ENCODE peak calls at places on chromosomes 4 and X, in four cellular contexts. One of them, this sample, is unnamed.

GRCh38 chr4:25128671-25129070 is 31.6 kb downstream of the SEPSECS start:
- DNase-seq in GM12878: no peak
- DNase-seq in SK-N-SH: no peak
- DNase-seq in HepG2: no peak
- DNase-seq in this sample: no peak

GRCh38 chr4:61583696-61584095 is 383.6 kb downstream of the ADGRL3 start:
- DNase-seq in GM12878: no peak
- DNase-seq in HepG2: no peak
- DNase-seq in SK-N-SH: no peak
- DNase-seq in this sample: no peak

GRCh38 chrX:30373951-30374350 is 64.8 kb upstream of the NR0B1 start:
- DNase-seq in GM12878: no peak
- DNase-seq in HepG2: no peak
- DNase-seq in SK-N-SH: no peak
- DNase-seq in this sample: no peak

GRCh38 chr4:169557061-169557636 is 55.2 kb downstream of the NEK1 start:
- DNase-seq in HepG2: no peak
- DNase-seq in GM12878: no peak
- DNase-seq in SK-N-SH: no peak
- DNase-seq in this sample: no peak

GRCh38 chr4:129240816-129241215 is 144.9 kb downstream of the C4orf33 start:
- DNase-seq in SK-N-SH: no peak
- DNase-seq in HepG2: no peak
- DNase-seq in GM12878: no peak
- DNase-seq in this sample: no peak

GRCh38 chrX:133677123-133678063 is 262.1 kb upstream of the GPC4 start:
- DNase-seq in GM12878: no peak
- DNase-seq in HepG2: no peak
- DNase-seq in SK-N-SH: no peak
- DNase-seq in this sample: no peak

GRCh38 chr4:112510468-112511293 is 5.3 kb downstream of the NEUROG2 start:
- DNase-seq in GM12878: no peak
- DNase-seq in SK-N-SH: peak
- DNase-seq in HepG2: no peak
- DNase-seq in this sample: no peak

GRCh38 chrX:12329476-12329875 is 191.2 kb downstream of the FRMPD4 start:
- DNase-seq in HepG2: no peak
- DNase-seq in SK-N-SH: no peak
- DNase-seq in GM12878: no peak
- DNase-seq in this sample: no peak

GRCh38 chr4:182320092-182320491 is 76.9 kb downstream of the TENM3 start:
- DNase-seq in GM12878: no peak
- DNase-seq in HepG2: no peak
- DNase-seq in SK-N-SH: no peak
- DNase-seq in this sample: no peak

GRCh38 chr4:44257461-44257860 is 191.1 kb downstream of the KCTD8 start:
- DNase-seq in GM12878: no peak
- DNase-seq in HepG2: no peak
- DNase-seq in SK-N-SH: no peak
- DNase-seq in this sample: no peak

GRCh38 chrX:50469206-50469605 is 1.4 kb downstream of the DGKK start:
- DNase-seq in HepG2: no peak
- DNase-seq in GM12878: no peak
- DNase-seq in SK-N-SH: peak
- DNase-seq in this sample: no peak

GRCh38 chr4:74456056-74456744 is 11.3 kb downstream of the AREG start:
- DNase-seq in SK-N-SH: no peak
- DNase-seq in GM12878: no peak
- DNase-seq in HepG2: no peak
- DNase-seq in this sample: no peak

GRCh38 chr4:173281420-173282333 is 52.5 kb downstream of the HMGB2 start:
- DNase-seq in HepG2: no peak
- DNase-seq in GM12878: no peak
- DNase-seq in SK-N-SH: no peak
- DNase-seq in this sample: no peak

GRCh38 chrX:54921427-54922021 is 900 bp downstream of the TRO start:
- DNase-seq in SK-N-SH: peak
- DNase-seq in HepG2: peak
- DNase-seq in GM12878: no peak
- DNase-seq in this sample: no peak

GRCh38 chr4:4341861-4342650 is 44.8 kb upstream of the NSG1 start:
- DNase-seq in HepG2: no peak
- DNase-seq in SK-N-SH: no peak
- DNase-seq in GM12878: no peak
- DNase-seq in this sample: no peak

GRCh38 chr4:87505862-87506261 is 23.3 kb downstream of the SPARCL1 start:
- DNase-seq in GM12878: no peak
- DNase-seq in SK-N-SH: no peak
- DNase-seq in HepG2: no peak
- DNase-seq in this sample: no peak

GRCh38 chr4:152159773-152160172 is 376.1 kb downstream of the FBXW7 start:
- DNase-seq in GM12878: no peak
- DNase-seq in HepG2: no peak
- DNase-seq in SK-N-SH: no peak
- DNase-seq in this sample: no peak

GRCh38 chr4:185318679-185319078 is 77.0 kb downstream of the LRP2BP start:
- DNase-seq in GM12878: no peak
- DNase-seq in HepG2: peak
- DNase-seq in SK-N-SH: no peak
- DNase-seq in this sample: peak

DNA sequence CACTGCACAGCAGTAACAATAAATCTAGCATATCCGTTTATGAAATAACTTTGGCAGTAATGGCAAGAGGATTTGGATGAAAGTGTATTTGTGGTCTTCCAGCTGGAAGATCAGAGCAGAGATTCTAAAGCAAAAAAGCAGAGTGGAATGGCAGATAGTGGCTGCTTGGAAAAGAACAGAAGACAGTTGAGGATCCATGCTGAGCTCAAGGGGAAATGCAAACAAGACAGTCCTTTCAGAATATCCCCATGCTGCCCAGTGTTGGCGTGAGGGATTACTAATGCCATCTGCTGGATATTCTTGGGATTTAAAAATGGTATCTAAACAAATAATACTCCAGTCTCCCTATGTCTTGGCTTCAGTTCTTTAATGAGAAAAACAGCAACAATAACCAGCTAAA is 629.1 kb upstream of the ATOH1 start:
- DNase-seq in GM12878: no peak
- DNase-seq in HepG2: peak
- DNase-seq in SK-N-SH: peak
- DNase-seq in this sample: no peak
- TF ChIP-seq NFIC in GM12878: no peak
- TF ChIP-seq NFIC in HepG2: no peak
- TF ChIP-seq NFIC in SK-N-SH: no peak
- TF ChIP-seq NFIC in this sample: no peak

DNA sequence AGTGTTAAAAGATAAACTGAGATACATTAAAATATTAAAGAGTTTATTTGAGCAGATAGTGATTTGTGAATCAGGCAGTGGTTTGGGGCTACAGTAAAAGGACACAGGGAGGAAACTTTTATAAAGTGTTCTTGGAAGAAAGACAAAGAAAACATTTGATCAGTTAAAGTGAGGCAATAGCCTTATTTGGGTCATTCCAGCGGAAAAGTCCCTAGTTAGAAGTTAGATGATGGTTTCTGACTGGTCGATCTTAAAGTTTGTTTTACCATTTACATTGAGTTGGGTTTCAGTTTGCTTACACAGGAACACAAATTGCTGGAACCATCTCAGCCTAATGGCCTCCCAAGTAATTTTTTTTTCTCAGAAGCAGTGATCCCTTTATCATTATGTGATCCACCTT is 69.7 kb downstream of the PPP1R2C start:
- DNase-seq in SK-N-SH: no peak
- DNase-seq in HepG2: no peak
- DNase-seq in GM12878: no peak
- DNase-seq in this sample: no peak
- TF ChIP-seq NFIC in SK-N-SH: no peak
- TF ChIP-seq NFIC in HepG2: no peak
- TF ChIP-seq NFIC in GM12878: no peak
- TF ChIP-seq NFIC in this sample: no peak

DNA sequence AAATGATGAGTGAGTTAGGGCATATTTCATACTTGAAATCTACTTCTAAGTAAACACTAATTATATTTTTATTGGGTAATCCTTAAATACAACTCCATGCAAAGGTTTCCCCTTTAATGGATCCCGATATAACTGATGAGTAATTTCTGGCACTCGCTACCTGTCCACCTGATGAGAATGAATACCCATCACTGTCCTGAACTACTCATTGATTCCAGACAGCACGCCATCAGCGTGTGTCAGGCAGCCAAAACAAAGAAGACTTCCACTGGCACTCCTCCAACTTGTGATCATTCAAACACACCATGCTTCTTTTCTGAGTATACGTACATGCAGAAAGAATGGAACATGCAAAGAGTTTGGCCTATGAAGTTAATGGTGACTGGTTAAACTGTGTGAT is 69.4 kb downstream of the HCCS start:
- DNase-seq in GM12878: no peak
- DNase-seq in HepG2: no peak
- DNase-seq in SK-N-SH: no peak
- DNase-seq in this sample: no peak
- TF ChIP-seq NFIC in GM12878: no peak
- TF ChIP-seq NFIC in HepG2: no peak
- TF ChIP-seq NFIC in SK-N-SH: no peak
- TF ChIP-seq NFIC in this sample: no peak

DNA sequence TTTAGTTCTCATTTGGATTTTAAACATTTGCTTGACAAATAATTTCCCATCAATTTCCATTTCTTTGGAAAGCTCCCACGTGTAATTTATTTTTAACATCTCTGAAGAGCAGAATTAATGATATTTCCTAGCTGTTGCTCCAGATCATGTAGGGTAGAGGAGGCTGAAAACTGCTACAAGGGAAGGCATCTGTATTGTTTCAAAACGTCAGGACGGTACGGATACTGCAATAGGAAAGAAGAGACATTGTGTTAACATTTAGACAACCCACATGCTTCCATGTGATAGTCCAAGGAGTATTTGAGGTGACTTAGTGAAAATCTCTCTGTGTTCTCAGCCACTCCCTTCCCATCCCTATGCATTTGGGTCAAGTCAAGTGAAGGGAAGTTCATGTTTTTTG is 15.4 kb upstream of the ADH1B start:
- DNase-seq in HepG2: no peak
- DNase-seq in SK-N-SH: no peak
- DNase-seq in GM12878: no peak
- DNase-seq in this sample: no peak
- TF ChIP-seq NFIC in HepG2: no peak
- TF ChIP-seq NFIC in SK-N-SH: no peak
- TF ChIP-seq NFIC in GM12878: no peak
- TF ChIP-seq NFIC in this sample: no peak

DNA sequence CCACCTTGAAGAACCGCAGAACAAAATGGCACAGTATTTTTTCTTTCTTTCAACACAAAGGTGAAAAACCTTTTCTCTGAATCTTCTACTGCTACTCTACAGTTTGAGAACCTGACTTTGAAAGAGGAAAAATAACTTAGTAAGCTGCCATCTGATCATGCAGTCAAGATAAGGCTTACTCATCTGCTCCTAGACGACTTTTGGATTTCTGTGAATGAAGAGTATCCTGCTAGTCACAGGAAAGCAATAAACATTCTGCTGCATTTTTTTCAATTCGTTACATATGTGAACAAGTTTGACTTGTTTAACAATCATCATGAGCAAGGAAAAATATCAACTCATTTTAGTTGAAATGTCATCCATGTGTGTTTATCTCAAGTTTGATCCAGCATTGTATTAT is 25.2 kb downstream of the TIGD2 start:
- DNase-seq in GM12878: no peak
- DNase-seq in SK-N-SH: no peak
- DNase-seq in HepG2: no peak
- DNase-seq in this sample: no peak
- TF ChIP-seq NFIC in GM12878: no peak
- TF ChIP-seq NFIC in SK-N-SH: peak
- TF ChIP-seq NFIC in HepG2: no peak
- TF ChIP-seq NFIC in this sample: no peak

DNA sequence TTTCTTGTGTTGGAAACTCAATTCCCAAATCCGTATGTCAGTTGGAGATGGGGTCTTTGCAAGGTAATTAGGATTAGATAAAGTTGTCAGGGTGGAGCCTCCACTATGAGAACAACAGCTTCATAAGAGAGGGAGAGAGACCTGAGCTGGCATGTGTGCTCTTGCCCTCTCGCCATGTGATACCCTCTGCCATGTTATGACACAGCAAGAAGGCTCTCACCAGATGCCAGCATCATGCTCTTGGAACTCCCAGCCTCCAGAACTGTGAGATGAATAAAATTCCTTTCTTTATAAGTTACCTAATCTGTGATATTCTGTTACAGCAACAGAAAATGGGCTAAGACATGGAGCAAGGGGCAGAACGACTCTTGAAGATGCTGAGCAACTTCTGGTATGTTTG is 201.9 kb upstream of the BOD1L1 start:
- DNase-seq in HepG2: no peak
- DNase-seq in SK-N-SH: no peak
- DNase-seq in GM12878: no peak
- DNase-seq in this sample: no peak
- TF ChIP-seq NFIC in HepG2: no peak
- TF ChIP-seq NFIC in SK-N-SH: no peak
- TF ChIP-seq NFIC in GM12878: no peak
- TF ChIP-seq NFIC in this sample: no peak

DNA sequence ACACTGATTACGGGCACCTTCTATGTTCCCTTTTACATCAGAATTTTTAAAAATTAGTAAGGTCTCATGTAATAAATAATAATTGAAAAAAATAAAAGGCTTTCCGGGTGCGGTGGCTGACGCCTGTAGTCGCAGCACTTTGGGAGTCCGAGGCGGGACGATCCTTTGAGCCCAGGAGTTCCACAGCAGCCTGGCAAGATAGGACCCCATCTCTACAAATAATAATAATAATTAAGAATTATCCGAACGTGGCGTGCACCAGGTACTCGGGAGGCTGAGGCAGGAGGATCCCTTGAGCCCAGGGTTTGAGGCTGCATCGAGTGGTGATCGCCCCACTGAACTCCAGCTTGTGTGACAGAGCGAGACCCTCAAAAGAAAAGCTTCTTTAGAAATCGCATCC is 771 bp upstream of the LAMTOR3 start:
- DNase-seq in SK-N-SH: no peak
- DNase-seq in GM12878: no peak
- DNase-seq in HepG2: no peak
- DNase-seq in this sample: no peak
- TF ChIP-seq NFIC in SK-N-SH: no peak
- TF ChIP-seq NFIC in GM12878: no peak
- TF ChIP-seq NFIC in HepG2: no peak
- TF ChIP-seq NFIC in this sample: no peak

GRCh38 chrX:141405878-141406492 is 163.7 kb upstream of the SPANXC start:
- DNase-seq in GM12878: no peak
- DNase-seq in HepG2: no peak
- DNase-seq in SK-N-SH: no peak
- DNase-seq in this sample: no peak
- TF ChIP-seq NFIC in GM12878: no peak
- TF ChIP-seq NFIC in HepG2: no peak
- TF ChIP-seq NFIC in SK-N-SH: peak
- TF ChIP-seq NFIC in this sample: no peak

DNA sequence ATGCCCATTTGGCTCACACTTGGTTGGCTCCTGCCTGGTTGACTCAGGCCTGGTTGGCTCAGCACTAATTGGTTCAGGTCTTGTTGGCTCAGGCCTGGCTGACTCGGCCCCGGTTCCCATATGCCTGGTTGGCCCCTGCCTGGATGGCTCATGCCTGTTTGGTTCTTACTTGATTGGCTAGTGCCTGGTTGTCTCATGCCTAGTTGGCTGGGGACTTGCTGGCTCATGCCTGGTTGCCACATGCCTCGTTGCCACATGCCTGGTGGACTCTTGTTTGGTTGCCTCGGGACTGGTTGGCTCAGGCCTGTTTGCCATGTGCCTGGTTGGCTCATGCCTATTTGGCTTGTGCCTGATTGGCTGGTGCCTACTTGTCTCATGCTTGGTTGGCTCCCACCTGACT is 103.7 kb downstream of the APOOL start:
- DNase-seq in SK-N-SH: no peak
- DNase-seq in HepG2: no peak
- DNase-seq in GM12878: no peak
- DNase-seq in this sample: no peak
- TF ChIP-seq NFIC in SK-N-SH: no peak
- TF ChIP-seq NFIC in HepG2: no peak
- TF ChIP-seq NFIC in GM12878: no peak
- TF ChIP-seq NFIC in this sample: no peak